ENCODE peak calls at places on chromosomes 3 and 15, in ten cellular contexts. K, P, Y, B, N, L, M, U, F and E are unnamed samples.

GRCh38 chr3:61946925-61947324 is 385.6 kb downstream of the PTPRG start:
- DNase-seq in B (no peak), K (no peak), Y (no peak), M (peak), U (peak), L (no peak), N (no peak), P (no peak), F (no peak), E (no peak)

GRCh38 chr3:160676547-160677303 is at the start of gene ARL14:
- DNase-seq in F (no peak), P (peak), B (no peak), L (no peak), U (no peak), Y (no peak), K (peak), N (peak), M (peak), E (no peak)

GRCh38 chr3:107627962-107628542 is 105.3 kb downstream of the BBX start:
- DNase-seq in Y (no peak), P (no peak), M (no peak), B (peak), N (no peak), F (no peak), U (no peak), L (no peak), K (no peak), E (no peak)

GRCh38 chr3:126555795-126556636 is 2.7 kb downstream of the C3orf22 start:
- DNase-seq in M (no peak), N (no peak), Y (no peak), L (no peak), K (no peak), U (peak), P (no peak), B (no peak), F (no peak), E (no peak)

GRCh38 chr3:13459605-13460340 is 20.3 kb upstream of the HDAC11 start:
- DNase-seq in N (no peak), Y (no peak), M (no peak), B (no peak), U (no peak), F (no peak), L (no peak), P (no peak), K (no peak), E (no peak)

GRCh38 chr15:74417670-74418069 is 16.1 kb downstream of the SEMA7A start:
- DNase-seq in F (no peak), B (no peak), P (no peak), M (no peak), L (no peak), U (no peak), Y (no peak), N (no peak), K (no peak), E (no peak)

GRCh38 chr3:147409143-147410121 is at the start of gene ZIC1:
- DNase-seq in L (no peak), K (peak), F (peak), N (peak), M (no peak), P (no peak), B (no peak), Y (no peak), U (peak), E (peak)

GRCh38 chr3:143497382-143497781 is 350.9 kb downstream of the SLC9A9 start:
- DNase-seq in F (no peak), K (no peak), Y (no peak), P (no peak), U (no peak), M (no peak), L (no peak), B (no peak), N (no peak), E (no peak)

GRCh38 chr3:141401584-141402475 is 33.5 kb downstream of the ZBTB38 start:
- DNase-seq in F (peak), B (peak), Y (no peak), K (peak), U (peak), M (peak), P (peak), N (no peak), L (peak), E (peak)